ENCODE peak calls at places on chromosomes 6 and 20, in six cellular contexts. L is BE2C, J is fibroblast of the conjunctiva, O is skeletal muscle cell, W is spleen, F is AG04450. E is an unnamed sample.

GRCh38 chr20:57807418-57808265 is 97.8 kb upstream of the PMEPA1 start:
- DNase-seq in L (no peak), J (no peak), O (no peak), W (peak; percentile 42), F (no peak), E (no peak)

GRCh38 chr6:52251113-52251512 is 6.8 kb upstream of the IL17F start:
- DNase-seq in L (no peak), J (no peak), O (no peak), W (no peak), F (no peak), E (no peak)

GRCh38 chr6:40966860-40967259 is 72.2 kb downstream of the UNC5CL start:
- DNase-seq in L (no peak), J (no peak), O (no peak), W (no peak), F (no peak), E (no peak)

GRCh38 chr20:31392836-31393235 is 2.4 kb upstream of the DEFB119 start:
- DNase-seq in L (no peak), J (no peak), O (no peak), W (no peak), F (no peak), E (no peak)

GRCh38 chr20:20083796-20084195 is 31.5 kb downstream of the CFAP61 start:
- DNase-seq in L (no peak), J (no peak), O (no peak), W (no peak), F (no peak), E (peak; percentile 14)

GRCh38 chr20:5433352-5433751 is 116.6 kb upstream of the PROKR2 start:
- DNase-seq in L (no peak), J (no peak), O (no peak), W (no peak), F (no peak), E (no peak)

GRCh38 chr20:20463933-20464374 is 96.0 kb downstream of the INSM1 start:
- DNase-seq in L (no peak), J (no peak), O (no peak), W (no peak), F (no peak), E (no peak)

GRCh38 chr6:134910596-134910935 is 39.3 kb downstream of the ALDH8A1 start:
- DNase-seq in L (no peak), J (no peak), O (no peak), W (no peak), F (no peak), E (no peak)

GRCh38 chr20:63734946-63735858 is 1.3 kb upstream of the LIME1 start:
- DNase-seq in L (no peak), J (no peak), O (no peak), W (peak; percentile 78), F (no peak), E (no peak)

GRCh38 chr6:52049252-52050050 is 38.0 kb downstream of the PKHD1 start:
- DNase-seq in L (peak; percentile 32), J (peak; percentile 12), O (no peak), W (no peak), F (no peak), E (no peak)

GRCh38 chr20:45020236-45020886 is 54.0 kb downstream of the STK4 start:
- DNase-seq in L (no peak), J (no peak), O (no peak), W (no peak), F (no peak), E (no peak)

GRCh38 chr6:144343736-144344428 is 58.7 kb downstream of the UTRN start:
- DNase-seq in L (no peak), J (no peak), O (no peak), W (peak; percentile 80), F (no peak), E (no peak)

GRCh38 chr20:34350095-34350494 is 13.0 kb upstream of the ITCH start:
- DNase-seq in L (no peak), J (no peak), O (no peak), W (no peak), F (no peak), E (no peak)

GRCh38 chr20:51955756-51956155 is 153.4 kb upstream of the SALL4 start:
- DNase-seq in L (no peak), J (peak; percentile 10), O (no peak), W (no peak), F (no peak), E (no peak)

GRCh38 chr6:142542704-142543233 is 241.0 kb downstream of the ADGRG6 start:
- DNase-seq in L (no peak), J (peak; percentile 53), O (peak; percentile 47), W (no peak), F (peak; percentile 48), E (no peak)

GRCh38 chr6:169237496-169238134 is 16.0 kb downstream of the THBS2 start:
- DNase-seq in L (no peak), J (no peak), O (no peak), W (peak; percentile 64), F (no peak), E (no peak)

GRCh38 chr6:155259202-155259601 is 4.6 kb upstream of the CLDN20 start:
- DNase-seq in L (no peak), J (no peak), O (no peak), W (no peak), F (no peak), E (no peak)

GRCh38 chr6:13712485-13712990 is 903 bp upstream of the RANBP9 start:
- DNase-seq in L (no peak), J (no peak), O (no peak), W (no peak), F (no peak), E (no peak)

GRCh38 chr20:7147220-7147601 is 379.7 kb downstream of the BMP2 start:
- DNase-seq in L (no peak), J (no peak), O (no peak), W (no peak), F (no peak), E (no peak)

GRCh38 chr6:104182811-104183210 is 676.9 kb downstream of the HACE1 start:
- DNase-seq in L (no peak), J (peak; percentile 38), O (peak; percentile 94), W (no peak), F (no peak), E (no peak)

GRCh38 chr20:50743087-50743486 is 11.7 kb downstream of the PARD6B start:
- DNase-seq in L (peak; percentile 47), J (no peak), O (no peak), W (no peak), F (no peak), E (no peak)

GRCh38 chr6:129031051-129031599 is 148.2 kb downstream of the LAMA2 start:
- DNase-seq in L (no peak), J (peak; percentile 36), O (peak; percentile 56), W (no peak), F (peak; percentile 39), E (no peak)

GRCh38 chr20:23857954-23858565 is 21.5 kb downstream of the CST5 start:
- DNase-seq in L (no peak), J (no peak), O (no peak), W (no peak), F (no peak), E (no peak)

GRCh38 chr6:107822154-107823046 is 1.7 kb downstream of the SCML4 start:
- DNase-seq in L (no peak), J (no peak), O (no peak), W (no peak), F (no peak), E (no peak)

GRCh38 chr6:153511896-153512496 is 380.9 kb upstream of the RGS17 start:
- DNase-seq in L (peak; percentile 21), J (peak; percentile 18), O (no peak), W (no peak), F (peak; percentile 6), E (no peak)

GRCh38 chr6:43951756-43952675 is 175.2 kb downstream of the MRPL14 start:
- DNase-seq in L (peak; percentile 41), J (no peak), O (no peak), W (no peak), F (no peak), E (no peak)

GRCh38 chr20:4936851-4937412 is 64.4 kb downstream of the SLC23A2 start:
- DNase-seq in L (no peak), J (no peak), O (no peak), W (no peak), F (no peak), E (no peak)

GRCh38 chr6:137746264-137746663 is 120.8 kb upstream of the TNFAIP3 start:
- DNase-seq in L (no peak), J (no peak), O (no peak), W (no peak), F (no peak), E (no peak)

GRCh38 chr6:33427585-33428218 is 7.8 kb downstream of the SYNGAP1 start:
- DNase-seq in L (peak; percentile 66), J (no peak), O (no peak), W (peak; percentile 93), F (no peak), E (no peak)

GRCh38 chr20:38566199-38566598 is 14.8 kb upstream of the ADIG start:
- DNase-seq in L (no peak), J (no peak), O (no peak), W (no peak), F (no peak), E (no peak)

GRCh38 chr20:20209684-20210083 is 157.4 kb downstream of the CFAP61 start:
- DNase-seq in L (no peak), J (no peak), O (no peak), W (no peak), F (no peak), E (no peak)